ENCODE peak calls at places on chromosomes 3 and 15, in ten cellular contexts. R is AG04450, L is Peyer's patch, Y is GM23338, A is astrocyte of the spinal cord, M is H9, J is fibroblast of lung, U is colonic mucosa, G is A549, Z is kidney. S is an unnamed sample.

GRCh38 chr3:48847586-48848423 is at the start of gene PRKAR2A:
- DNase-seq in Y (peak), G (peak), U (peak), Z (peak), R (peak), A (peak), J (peak), L (peak), M (peak), S (peak)

GRCh38 chr3:40588406-40588805 is 63.6 kb downstream of the ZNF621 start:
- DNase-seq in Z (no peak), R (no peak), U (no peak), L (no peak), G (no peak), M (peak), J (no peak), A (no peak), Y (peak), S (no peak)

GRCh38 chr3:123348471-123349200 is 100.3 kb downstream of the ADCY5 start:
- DNase-seq in Y (no peak), U (no peak), Z (no peak), L (no peak), J (no peak), A (no peak), R (no peak), M (no peak), G (no peak), S (no peak)

GRCh38 chr3:156837130-156837529 is 11.0 kb downstream of the LEKR1 start:
- DNase-seq in U (no peak), A (no peak), M (no peak), J (no peak), G (no peak), Z (no peak), L (no peak), Y (no peak), R (no peak), S (no peak)

GRCh38 chr3:141407817-141408216 is 39.5 kb downstream of the ZBTB38 start:
- DNase-seq in R (no peak), G (no peak), M (no peak), Z (no peak), L (no peak), J (no peak), Y (no peak), U (no peak), A (no peak), S (no peak)

GRCh38 chr3:51581529-51581928 is 43.0 kb downstream of the RAD54L2 start:
- DNase-seq in A (no peak), J (no peak), Y (peak), R (no peak), M (no peak), G (no peak), U (no peak), L (no peak), Z (no peak), S (no peak)

GRCh38 chr15:98794754-98795153 is 146.4 kb downstream of the IGF1R start:
- DNase-seq in R (peak), Y (peak), J (peak), M (no peak), G (no peak), U (peak), A (no peak), Z (no peak), L (peak), S (no peak)

GRCh38 chr3:55574671-55575070 is 87.6 kb upstream of the WNT5A start:
- DNase-seq in R (no peak), U (no peak), Y (no peak), A (no peak), J (no peak), Z (no peak), M (no peak), L (no peak), G (no peak), S (no peak)

GRCh38 chr15:66673410-66674322 is 28.4 kb upstream of the SMAD6 start:
- DNase-seq in L (peak), M (peak), A (no peak), G (no peak), R (no peak), Z (no peak), U (peak), J (no peak), Y (peak), S (peak)

GRCh38 chr3:100893590-100893989 is 99.6 kb downstream of the ABI3BP start:
- DNase-seq in J (peak), Y (peak), Z (peak), R (no peak), U (no peak), M (peak), L (no peak), A (peak), G (no peak), S (no peak)

GRCh38 chr15:73686781-73687256 is 2.6 kb downstream of the CD276 start:
- DNase-seq in U (no peak), L (peak), A (peak), Y (no peak), G (peak), J (peak), R (peak), Z (no peak), M (no peak), S (no peak)

GRCh38 chr3:157274644-157275137 is 114.7 kb upstream of the CCNL1 start:
- DNase-seq in L (no peak), A (no peak), M (peak), J (no peak), G (no peak), Y (peak), Z (no peak), U (no peak), R (no peak), S (no peak)

GRCh38 chr3:72144773-72145505 is 360.0 kb upstream of the PROK2 start:
- DNase-seq in U (no peak), A (no peak), J (no peak), Z (no peak), L (peak), R (no peak), M (no peak), G (no peak), Y (no peak), S (peak)

GRCh38 chr15:78131295-78132021 is at the start of gene CIB2:
- DNase-seq in G (peak), Z (peak), A (peak), Y (peak), M (peak), L (peak), R (peak), J (peak), U (peak), S (peak)
- TF ChIP-seq CTCF in G (peak), Z (peak), A (peak), Y (peak), M (peak), L (peak), R (peak), J (peak), U (peak), S (peak)

GRCh38 chr3:128317698-128318231 is 148.9 kb downstream of the DNAJB8 start:
- DNase-seq in J (peak), Y (no peak), M (peak), R (no peak), U (peak), L (no peak), G (no peak), A (no peak), Z (no peak), S (no peak)
- TF ChIP-seq CTCF in J (no peak), Y (no peak), M (peak), R (no peak), U (no peak), L (no peak), G (no peak), A (no peak), Z (no peak), S (no peak)

GRCh38 chr15:80323285-80323684 is 71.3 kb upstream of the CTXND1 start:
- DNase-seq in L (no peak), Y (no peak), Z (no peak), U (no peak), J (no peak), A (no peak), M (no peak), R (no peak), G (no peak), S (no peak)
- TF ChIP-seq CTCF in L (no peak), Y (peak), Z (no peak), U (no peak), J (peak), A (peak), M (peak), R (peak), G (peak), S (no peak)

DNA sequence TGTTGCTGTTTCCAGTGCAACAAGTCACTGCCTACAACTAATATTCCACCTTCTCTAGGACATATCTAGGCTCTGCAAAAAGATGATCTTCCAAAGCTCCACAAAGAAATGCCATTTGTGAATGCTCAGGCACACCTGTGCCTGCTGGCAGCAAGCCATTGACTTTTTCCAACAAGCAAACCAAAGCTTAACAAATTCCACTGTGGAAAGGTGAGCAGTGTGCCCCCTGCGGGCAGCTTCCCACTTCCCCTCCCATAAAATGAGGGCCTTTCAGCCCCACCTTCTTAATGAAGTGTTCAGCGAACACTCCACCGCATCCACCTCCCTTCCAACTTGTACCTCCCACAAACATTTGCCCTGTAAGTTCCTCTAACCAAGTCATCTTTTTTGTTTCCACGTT is 157.5 kb upstream of the SLC24A5 start:
- DNase-seq in L (no peak), R (no peak), G (no peak), J (no peak), U (no peak), Y (no peak), M (no peak), Z (no peak), A (no peak), S (no peak)
- TF ChIP-seq CTCF in L (no peak), R (no peak), G (no peak), J (no peak), U (no peak), Y (peak), M (peak), Z (peak), A (no peak), S (no peak)

GRCh38 chr3:197030379-197031314 is 1.0 kb upstream of the MELTF start:
- DNase-seq in R (no peak), Y (peak), Z (no peak), A (no peak), J (no peak), G (no peak), M (peak), U (peak), L (peak), S (peak)

GRCh38 chr3:197029511-197030167 is at the start of gene MELTF:
- DNase-seq in L (peak), J (peak), Y (peak), G (peak), A (peak), R (peak), U (peak), M (peak), Z (no peak), S (peak)

GRCh38 chr3:197028711-197029510 is 706 bp downstream of the MELTF start:
- DNase-seq in R (no peak), M (peak), U (peak), Y (no peak), J (no peak), L (peak), Z (no peak), A (no peak), G (no peak), S (peak)

GRCh38 chr3:197027896-197028710 is 1.5 kb downstream of the MELTF start:
- DNase-seq in U (peak), M (no peak), A (no peak), J (no peak), G (no peak), L (peak), Z (no peak), Y (no peak), R (no peak), S (peak)

DNA sequence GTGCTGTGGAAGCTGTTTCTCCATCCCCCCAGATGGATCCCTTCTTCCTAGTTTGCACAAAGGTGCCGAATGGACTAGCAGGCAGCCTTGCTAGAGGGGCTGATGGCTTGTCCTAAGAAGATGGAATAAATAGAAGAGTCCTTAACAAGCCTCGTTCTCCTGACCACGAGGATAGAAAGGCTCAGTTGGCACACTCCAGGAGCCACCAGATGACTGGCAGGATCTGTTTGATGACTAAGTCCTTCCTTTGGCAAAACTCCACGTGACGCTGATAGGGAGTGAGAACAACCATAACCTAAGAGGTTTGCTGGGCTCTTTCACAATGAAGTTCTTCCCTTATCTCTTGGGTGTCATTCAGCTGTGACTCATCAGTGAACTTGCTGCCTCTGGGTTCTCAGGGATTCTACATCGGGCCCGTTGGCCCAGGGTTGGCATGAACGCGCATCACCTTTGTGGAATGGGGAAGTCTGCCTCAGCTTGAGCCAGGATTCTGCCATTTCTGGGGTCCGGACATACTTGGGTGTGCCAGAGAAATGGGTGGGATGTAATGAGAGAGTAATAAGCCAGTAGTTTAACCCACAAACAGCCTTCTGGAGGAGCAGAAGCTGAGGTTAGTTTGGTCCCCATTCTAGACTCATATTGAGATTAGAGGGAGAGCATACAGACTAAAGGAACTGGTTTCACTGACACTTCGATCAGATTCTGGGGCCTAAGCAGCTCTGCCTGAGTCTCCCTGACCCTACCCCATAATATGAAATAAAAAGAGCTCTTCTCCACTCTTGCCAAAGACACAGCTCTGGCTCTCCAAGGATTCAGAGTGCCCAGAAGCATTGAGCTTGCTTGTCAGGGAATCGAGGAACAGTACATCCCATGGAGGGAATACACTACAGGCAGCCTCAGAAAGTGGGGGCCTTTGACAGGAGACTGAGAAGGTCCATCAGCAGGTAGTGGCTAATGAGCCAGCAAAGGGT is 2.0 kb upstream of the MELTF start:
- DNase-seq in G (peak), U (peak), L (peak), R (peak), A (peak), M (no peak), J (peak), Z (no peak), Y (no peak), S (peak)
- TF ChIP-seq CTCF in G (no peak), U (no peak), L (no peak), R (no peak), A (no peak), M (no peak), J (no peak), Z (no peak), Y (no peak), S (no peak)

GRCh38 chr15:33197636-33198035 is 3.1 kb upstream of the FMN1 start:
- DNase-seq in L (no peak), U (no peak), G (no peak), Z (no peak), J (no peak), R (no peak), Y (no peak), A (no peak), M (no peak), S (no peak)

GRCh38 chr15:33194237-33194636 is 277 bp downstream of the FMN1 start:
- DNase-seq in G (no peak), Z (peak), R (no peak), L (peak), J (peak), Y (peak), U (no peak), M (no peak), A (no peak), S (no peak)

GRCh38 chr15:33191641-33192040 is 2.9 kb downstream of the FMN1 start:
- DNase-seq in Z (no peak), G (no peak), R (no peak), Y (no peak), M (no peak), U (no peak), A (no peak), J (no peak), L (no peak), S (no peak)

GRCh38 chr15:33195283-33195682 is 769 bp upstream of the FMN1 start:
- DNase-seq in R (no peak), A (no peak), L (no peak), U (no peak), M (no peak), Y (no peak), G (no peak), J (no peak), Z (no peak), S (no peak)

GRCh38 chr15:33194704-33195261 is at the start of gene FMN1:
- DNase-seq in G (peak), L (peak), A (peak), M (peak), Z (peak), U (peak), J (peak), Y (peak), R (peak), S (peak)
- TF ChIP-seq CTCF in G (no peak), L (no peak), A (no peak), M (no peak), Z (no peak), U (no peak), J (no peak), Y (no peak), R (no peak), S (no peak)

DNA sequence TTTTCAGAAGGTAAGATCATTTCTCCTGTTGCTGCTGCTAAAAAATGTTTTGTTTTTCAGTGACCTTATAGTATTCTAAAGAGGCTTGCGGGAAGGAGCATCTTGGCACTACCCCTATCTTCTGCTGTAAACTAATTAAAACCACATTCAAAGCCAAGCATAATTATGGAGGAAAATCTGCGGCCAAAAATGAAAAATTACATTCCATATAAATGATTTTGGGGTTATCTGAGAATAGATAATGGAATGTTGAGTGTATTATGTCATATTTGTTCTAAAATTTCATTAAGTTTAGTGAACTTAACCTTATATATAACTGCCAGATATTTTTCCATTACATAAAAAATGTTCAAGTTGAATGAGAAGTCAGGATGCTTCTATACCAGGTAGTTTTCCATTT is 170.4 kb upstream of the TMC3 start:
- DNase-seq in R (no peak), L (no peak), Y (no peak), M (no peak), U (no peak), G (no peak), Z (no peak), A (no peak), J (no peak), S (no peak)
- TF ChIP-seq CTCF in R (no peak), L (no peak), Y (no peak), M (no peak), U (no peak), G (no peak), Z (no peak), A (no peak), J (no peak), S (no peak)

DNA sequence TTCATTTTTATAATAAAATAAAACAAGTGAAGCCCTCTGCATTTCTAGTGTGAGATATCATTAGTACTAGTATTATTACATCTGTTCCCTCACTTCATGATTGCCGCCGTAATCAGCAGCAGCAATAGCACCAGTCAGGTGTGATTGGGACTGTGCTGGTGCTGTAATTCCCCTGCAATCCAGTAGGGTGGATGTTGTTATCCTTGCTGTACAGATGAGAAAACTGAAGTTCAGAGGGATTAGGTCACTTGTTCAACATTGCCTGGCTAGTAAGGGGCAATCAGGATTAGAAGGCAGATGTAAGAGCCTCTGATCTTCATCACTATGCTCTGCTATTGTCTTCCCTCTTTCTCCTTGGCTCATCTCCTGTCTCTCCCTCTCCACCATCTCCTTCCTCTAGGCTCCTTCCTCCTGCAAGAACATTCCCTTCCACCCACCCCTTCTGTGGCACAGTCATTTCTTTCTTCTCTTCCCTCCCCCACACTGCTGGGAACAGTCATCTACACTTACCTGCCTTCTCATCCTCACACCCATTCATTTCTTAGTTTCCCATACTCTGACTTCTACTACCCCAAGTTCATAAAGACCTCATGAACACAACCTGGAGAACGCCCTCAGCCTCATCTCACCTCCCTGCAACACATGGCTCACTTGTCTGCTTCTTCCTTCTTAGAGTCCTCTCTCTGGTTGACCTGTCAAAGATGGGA is 29.7 kb downstream of the CRYGS start:
- DNase-seq in L (no peak), Y (peak), Z (no peak), J (no peak), G (peak), A (no peak), U (no peak), M (peak), R (no peak), S (no peak)
- TF ChIP-seq CTCF in L (peak), Y (peak), Z (peak), J (peak), G (no peak), A (peak), U (peak), M (peak), R (peak), S (no peak)